ENCODE peak calls at places on chromosomes 5 and 9, in six cellular contexts. O is aorta, V is left ventricle myocardium inferior, L is Panc1, Z is body of pancreas, R is pancreas. Y is an unnamed sample.
A peak's percentile ranks its signal among the peaks of the same experiment; 100 is the strongest.

GRCh38 chr5:147918899-147919298 is 12.6 kb upstream of the C5orf46 start:
- DNase-seq in O (no peak), V (no peak), L (no peak), Z (no peak), R (no peak), Y (peak; percentile 48)

GRCh38 chr9:137273095-137273490 is 4.4 kb upstream of the TOR4A start:
- DNase-seq in O (no peak), V (no peak), L (no peak), Z (peak; percentile 20), R (no peak), Y (no peak)

GRCh38 chr5:149466457-149466972 is 84.7 kb downstream of the CSNK1A1 start:
- DNase-seq in O (peak; percentile 74), V (no peak), L (no peak), Z (no peak), R (no peak), Y (peak; percentile 64)

GRCh38 chr9:88658311-88658822 is 123.4 kb downstream of the NXNL2 start:
- DNase-seq in O (no peak), V (peak; percentile 56), L (no peak), Z (peak; percentile 19), R (no peak), Y (peak; percentile 62)

GRCh38 chr5:105954341-105954740 is 1716.4 kb downstream of the EFNA5 start:
- DNase-seq in O (no peak), V (no peak), L (no peak), Z (no peak), R (no peak), Y (peak; percentile 1)

GRCh38 chr5:3534997-3535396 is 60.6 kb upstream of the IRX1 start:
- DNase-seq in O (no peak), V (no peak), L (no peak), Z (no peak), R (no peak), Y (no peak)

GRCh38 chr9:127919253-127919815 is 2.5 kb upstream of the ST6GALNAC4 start:
- DNase-seq in O (peak; percentile 97), V (peak; percentile 82), L (peak; percentile 98), Z (peak; percentile 94), R (peak; percentile 71), Y (peak; percentile 100)

GRCh38 chr9:4987996-4988421 is 2.9 kb downstream of the JAK2 start:
- DNase-seq in O (no peak), V (no peak), L (peak; percentile 35), Z (peak; percentile 48), R (peak; percentile 44), Y (peak; percentile 62)

GRCh38 chr5:84385705-84386104 is 1.0 kb upstream of the EDIL3 start:
- DNase-seq in O (no peak), V (no peak), L (no peak), Z (no peak), R (no peak), Y (no peak)

GRCh38 chr5:61139094-61139873 is 23.0 kb downstream of the SMIM15 start:
- DNase-seq in O (no peak), V (no peak), L (no peak), Z (no peak), R (no peak), Y (no peak)

GRCh38 chr5:71887680-71888079 is 168.6 kb downstream of the CARTPT start:
- DNase-seq in O (no peak), V (no peak), L (no peak), Z (no peak), R (no peak), Y (peak; percentile 86)

GRCh38 chr5:51996356-51996861 is 613.2 kb downstream of the ISL1 start:
- DNase-seq in O (no peak), V (no peak), L (no peak), Z (no peak), R (no peak), Y (no peak)

GRCh38 chr9:8751531-8751930 is 952.0 kb upstream of the DMAC1 start:
- DNase-seq in O (no peak), V (no peak), L (no peak), Z (no peak), R (no peak), Y (no peak)

GRCh38 chr5:168238422-168238821 is 53.0 kb upstream of the WWC1 start:
- DNase-seq in O (no peak), V (no peak), L (no peak), Z (no peak), R (no peak), Y (no peak)

GRCh38 chr5:112208699-112209615 is 210.1 kb downstream of the EPB41L4A start:
- DNase-seq in O (no peak), V (no peak), L (no peak), Z (no peak), R (no peak), Y (no peak)

GRCh38 chr5:6827815-6828214 is 114.6 kb downstream of the TENT4A start:
- DNase-seq in O (no peak), V (no peak), L (no peak), Z (no peak), R (no peak), Y (no peak)

GRCh38 chr5:93249651-93250289 is 331.2 kb downstream of the NR2F1-AS1 start:
- DNase-seq in O (no peak), V (no peak), L (no peak), Z (no peak), R (no peak), Y (peak; percentile 38)

GRCh38 chr5:93250431-93250830 is 330.6 kb downstream of the NR2F1-AS1 start:
- DNase-seq in O (no peak), V (no peak), L (no peak), Z (no peak), R (no peak), Y (no peak)

GRCh38 chr5:93245226-93245625 is 335.8 kb downstream of the NR2F1-AS1 start:
- DNase-seq in O (no peak), V (no peak), L (no peak), Z (no peak), R (no peak), Y (no peak)

GRCh38 chr5:93246093-93246855 is 334.7 kb downstream of the NR2F1-AS1 start:
- DNase-seq in O (no peak), V (no peak), L (no peak), Z (no peak), R (no peak), Y (no peak)

DNA sequence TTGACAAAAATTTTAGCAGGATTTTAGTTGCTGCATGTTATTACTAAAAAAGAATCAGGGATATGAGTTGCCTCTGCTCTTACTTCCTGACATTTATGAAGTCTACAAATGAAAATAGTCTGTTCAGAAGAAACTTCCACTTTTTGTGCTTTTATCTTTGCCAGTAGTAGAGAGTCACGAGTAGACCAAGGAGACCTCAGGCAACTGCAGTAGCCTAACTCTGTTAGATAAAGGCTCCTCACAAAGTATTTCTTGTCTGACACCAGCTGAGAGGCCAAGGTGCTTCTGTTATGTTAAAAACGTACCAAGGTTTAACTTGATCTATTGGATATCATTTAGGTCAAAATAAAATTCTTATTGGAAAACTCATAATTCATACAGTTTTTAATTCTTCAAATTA is 333.9 kb downstream of the NR2F1-AS1 start:
- DNase-seq in O (no peak), V (no peak), L (no peak), Z (no peak), R (no peak), Y (no peak)
- H3K36me3 ChIP-seq in O (no peaks in the 10 kb centered on the region), V (no peaks in the 10 kb centered on the region), L (no peaks in the 10 kb centered on the region), Z (no peaks in the 10 kb centered on the region), R (no peaks in the 10 kb centered on the region), Y (no peaks in the 10 kb centered on the region)

DNA sequence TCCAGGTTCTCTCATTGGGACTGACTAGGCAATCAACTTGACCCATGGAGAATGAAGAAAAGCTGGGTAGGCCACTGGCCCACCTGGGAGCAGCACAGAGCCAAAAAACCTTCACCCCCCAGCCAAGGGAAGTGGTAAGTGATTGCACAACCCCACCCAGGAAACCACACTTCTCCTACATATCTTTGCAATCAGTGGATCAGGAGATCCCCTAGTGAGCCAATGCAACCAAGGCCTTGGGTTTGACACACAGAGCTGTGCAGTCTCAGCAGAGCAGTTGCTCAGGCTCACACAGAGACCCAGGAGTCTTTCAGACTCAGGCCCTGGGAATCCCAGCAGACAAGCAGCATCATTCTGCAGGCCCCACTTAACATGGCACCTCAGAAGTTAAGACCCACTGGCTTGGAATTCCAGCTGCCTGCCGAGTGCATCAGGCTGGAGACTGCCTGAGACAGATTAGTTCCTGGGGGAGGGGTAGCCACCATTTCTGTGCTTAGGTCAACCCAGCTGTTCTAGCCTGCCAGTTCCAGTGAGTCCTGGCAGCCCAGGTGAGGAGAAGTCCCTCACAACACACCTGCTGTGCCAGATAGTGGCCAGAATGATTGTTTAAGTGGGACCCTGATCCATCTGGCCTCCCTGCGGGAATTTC is 136.4 kb downstream of the SAXO1 start:
- DNase-seq in O (no peak), V (no peak), L (no peak), Z (no peak), R (no peak), Y (no peak)
- H3K36me3 ChIP-seq in O (no peaks in the 10 kb centered on the region), V (no peaks in the 10 kb centered on the region), L (no peaks in the 10 kb centered on the region), Z (no peaks in the 10 kb centered on the region), R (no peaks in the 10 kb centered on the region), Y (no peaks in the 10 kb centered on the region)

GRCh38 chr5:1801061-1801953 is at the start of gene NDUFS6:
- DNase-seq in O (peak; percentile 94), V (peak; percentile 82), L (peak; percentile 54), Z (peak; percentile 83), R (peak; percentile 76), Y (peak; percentile 17)
- H3K36me3 ChIP-seq in O (peaks cover 5% of the 10 kb centered on the region), V (peaks cover 63% of the 10 kb centered on the region), L (peaks cover 41% of the 10 kb centered on the region), Z (peaks cover 18% of the 10 kb centered on the region), R (no peaks in the 10 kb centered on the region), Y (peaks cover 15% of the 10 kb centered on the region)

GRCh38 chr5:95730730-95731570 is at the start of gene RHOBTB3:
- DNase-seq in O (peak; percentile 92), V (peak; percentile 93), L (no peak), Z (peak; percentile 94), R (peak; percentile 95), Y (peak; percentile 69)

GRCh38 chr5:95730011-95730700 is 980 bp upstream of the RHOBTB3 start:
- DNase-seq in O (no peak), V (no peak), L (no peak), Z (no peak), R (no peak), Y (no peak)

GRCh38 chr5:95733100-95733499 is 2.0 kb downstream of the RHOBTB3 start:
- DNase-seq in O (no peak), V (no peak), L (no peak), Z (no peak), R (no peak), Y (no peak)

GRCh38 chr5:95734156-95734555 is 3.0 kb downstream of the RHOBTB3 start:
- DNase-seq in O (no peak), V (no peak), L (no peak), Z (no peak), R (no peak), Y (no peak)

DNA sequence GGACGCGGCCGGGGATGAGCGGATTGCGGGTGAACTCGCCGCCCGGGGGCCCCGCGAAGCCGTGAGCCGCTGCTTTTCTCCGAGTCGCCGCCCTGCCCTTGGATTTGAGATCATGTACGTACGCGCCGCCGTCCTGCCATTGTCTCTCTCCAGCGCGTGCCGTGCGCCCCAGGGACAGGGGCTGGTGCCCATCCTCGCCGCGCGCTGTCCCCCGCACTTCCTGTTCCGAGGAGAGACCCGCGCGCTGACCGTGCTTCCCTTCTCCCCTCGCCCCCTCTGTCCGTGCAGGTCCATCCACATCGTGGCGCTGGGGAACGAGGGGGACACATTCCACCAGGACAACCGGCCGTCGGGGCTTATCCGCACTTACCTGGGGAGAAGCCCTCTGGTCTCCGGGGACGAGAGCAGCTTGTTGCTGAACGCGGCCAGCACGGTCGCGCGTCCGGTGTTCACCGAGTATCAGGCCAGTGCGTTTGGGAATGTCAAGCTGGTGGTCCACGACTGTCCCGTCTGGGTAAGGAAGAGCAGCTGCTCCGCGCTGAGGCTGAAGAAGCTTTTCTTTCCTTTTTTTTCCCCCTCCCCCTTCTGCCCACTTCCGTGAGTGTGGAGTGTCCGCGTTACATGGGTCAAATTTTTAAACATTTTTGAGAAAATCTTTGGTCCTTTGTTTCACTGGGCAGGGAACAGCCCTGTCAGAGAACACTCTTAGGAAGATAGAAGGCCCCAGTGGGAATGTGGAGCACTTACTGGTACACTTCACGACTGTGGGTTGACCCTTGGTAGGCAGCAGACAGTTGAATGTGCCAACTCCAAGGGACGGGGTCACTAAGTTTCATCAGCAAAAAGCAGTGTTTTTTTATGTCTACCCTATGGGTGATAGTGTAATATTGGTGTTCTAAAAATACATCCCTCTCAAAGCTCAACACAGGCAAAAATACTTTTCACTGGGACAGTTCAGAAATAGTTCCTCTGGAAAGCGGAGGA is 727 bp downstream of the RHOBTB3 start:
- DNase-seq in O (peak; percentile 87), V (peak; percentile 56), L (no peak), Z (peak; percentile 54), R (peak; percentile 60), Y (peak; percentile 18)
- H3K36me3 ChIP-seq in O (no peaks in the 10 kb centered on the region), V (no peaks in the 10 kb centered on the region), L (peaks cover 2% of the 10 kb centered on the region), Z (no peaks in the 10 kb centered on the region), R (no peaks in the 10 kb centered on the region), Y (no peaks in the 10 kb centered on the region)